ENCODE peak calls at places on chromosome 7, in nine cellular contexts. One of them, this sample, is unnamed.

GRCh38 chr7:137936509-137937201 is 65.2 kb downstream of the CREB3L2 start:
- DNase-seq in small intestine: no peak
- DNase-seq in epithelial cell of esophagus: no peak
- DNase-seq in T-helper 2 cell: no peak
- DNase-seq in foreskin fibroblast: no peak
- DNase-seq in SHP77: no peak
- DNase-seq in heart right ventricle: no peak
- DNase-seq in adipocyte: no peak
- DNase-seq in neural crest cell: no peak
- DNase-seq in this sample: no peak

GRCh38 chr7:98215561-98216495 is 4.6 kb downstream of the BHLHA15 start:
- DNase-seq in small intestine: no peak
- DNase-seq in epithelial cell of esophagus: no peak
- DNase-seq in T-helper 2 cell: no peak
- DNase-seq in foreskin fibroblast: no peak
- DNase-seq in SHP77: peak; percentile 12
- DNase-seq in heart right ventricle: no peak
- DNase-seq in adipocyte: no peak
- DNase-seq in neural crest cell: no peak
- DNase-seq in this sample: no peak

GRCh38 chr7:104980969-104981670 is 32.9 kb upstream of the KMT2E start:
- DNase-seq in small intestine: peak; percentile 59
- DNase-seq in epithelial cell of esophagus: peak; percentile 63
- DNase-seq in T-helper 2 cell: peak; percentile 57
- DNase-seq in foreskin fibroblast: peak; percentile 76
- DNase-seq in SHP77: peak; percentile 45
- DNase-seq in heart right ventricle: no peak
- DNase-seq in adipocyte: peak; percentile 93
- DNase-seq in neural crest cell: no peak
- DNase-seq in this sample: no peak

GRCh38 chr7:83528925-83529423 is 120.0 kb downstream of the SEMA3E start:
- DNase-seq in small intestine: no peak
- DNase-seq in epithelial cell of esophagus: no peak
- DNase-seq in T-helper 2 cell: no peak
- DNase-seq in foreskin fibroblast: no peak
- DNase-seq in SHP77: no peak
- DNase-seq in heart right ventricle: no peak
- DNase-seq in adipocyte: no peak
- DNase-seq in neural crest cell: no peak
- DNase-seq in this sample: no peak

GRCh38 chr7:151070573-151070960 is 10.0 kb downstream of the FASTK start:
- DNase-seq in small intestine: no peak
- DNase-seq in epithelial cell of esophagus: no peak
- DNase-seq in T-helper 2 cell: no peak
- DNase-seq in foreskin fibroblast: no peak
- DNase-seq in SHP77: no peak
- DNase-seq in heart right ventricle: no peak
- DNase-seq in adipocyte: no peak
- DNase-seq in neural crest cell: no peak
- DNase-seq in this sample: no peak

GRCh38 chr7:44971991-44972441 is 6.8 kb downstream of the MYO1G start:
- DNase-seq in small intestine: no peak
- DNase-seq in epithelial cell of esophagus: no peak
- DNase-seq in T-helper 2 cell: no peak
- DNase-seq in foreskin fibroblast: no peak
- DNase-seq in SHP77: peak; percentile 60
- DNase-seq in heart right ventricle: no peak
- DNase-seq in adipocyte: no peak
- DNase-seq in neural crest cell: no peak
- DNase-seq in this sample: no peak

GRCh38 chr7:16409777-16410176 is 11.6 kb downstream of the CRPPA start:
- DNase-seq in small intestine: no peak
- DNase-seq in epithelial cell of esophagus: no peak
- DNase-seq in T-helper 2 cell: no peak
- DNase-seq in foreskin fibroblast: no peak
- DNase-seq in SHP77: no peak
- DNase-seq in heart right ventricle: no peak
- DNase-seq in adipocyte: no peak
- DNase-seq in neural crest cell: no peak
- DNase-seq in this sample: no peak

GRCh38 chr7:8131694-8132605 is 130.0 kb downstream of the ICA1 start:
- DNase-seq in small intestine: peak; percentile 50
- DNase-seq in epithelial cell of esophagus: peak; percentile 17
- DNase-seq in T-helper 2 cell: peak; percentile 79
- DNase-seq in foreskin fibroblast: no peak
- DNase-seq in SHP77: no peak
- DNase-seq in heart right ventricle: no peak
- DNase-seq in adipocyte: no peak
- DNase-seq in neural crest cell: no peak
- DNase-seq in this sample: no peak

GRCh38 chr7:85474234-85474633 is 287.4 kb upstream of the SEMA3D start:
- DNase-seq in small intestine: no peak
- DNase-seq in epithelial cell of esophagus: no peak
- DNase-seq in T-helper 2 cell: no peak
- DNase-seq in foreskin fibroblast: peak; percentile 61
- DNase-seq in SHP77: no peak
- DNase-seq in heart right ventricle: no peak
- DNase-seq in adipocyte: peak; percentile 24
- DNase-seq in neural crest cell: no peak
- DNase-seq in this sample: no peak

GRCh38 chr7:74498996-74499834 is 45.5 kb downstream of the GTF2IRD1 start:
- DNase-seq in small intestine: no peak
- DNase-seq in epithelial cell of esophagus: no peak
- DNase-seq in T-helper 2 cell: no peak
- DNase-seq in foreskin fibroblast: no peak
- DNase-seq in SHP77: no peak
- DNase-seq in heart right ventricle: peak; percentile 29
- DNase-seq in adipocyte: no peak
- DNase-seq in neural crest cell: no peak
- DNase-seq in this sample: no peak

GRCh38 chr7:156516791-156517378 is 123.7 kb upstream of the RNF32 start:
- DNase-seq in small intestine: no peak
- DNase-seq in epithelial cell of esophagus: no peak
- DNase-seq in T-helper 2 cell: no peak
- DNase-seq in foreskin fibroblast: no peak
- DNase-seq in SHP77: no peak
- DNase-seq in heart right ventricle: no peak
- DNase-seq in adipocyte: no peak
- DNase-seq in neural crest cell: no peak
- DNase-seq in this sample: no peak

GRCh38 chr7:31305260-31305659 is 35.3 kb downstream of the NEUROD6 start:
- DNase-seq in small intestine: no peak
- DNase-seq in epithelial cell of esophagus: no peak
- DNase-seq in T-helper 2 cell: no peak
- DNase-seq in foreskin fibroblast: no peak
- DNase-seq in SHP77: no peak
- DNase-seq in heart right ventricle: no peak
- DNase-seq in adipocyte: no peak
- DNase-seq in neural crest cell: no peak
- DNase-seq in this sample: no peak

GRCh38 chr7:47496064-47496665 is 85.7 kb downstream of the TNS3 start:
- DNase-seq in small intestine: no peak
- DNase-seq in epithelial cell of esophagus: no peak
- DNase-seq in T-helper 2 cell: no peak
- DNase-seq in foreskin fibroblast: no peak
- DNase-seq in SHP77: no peak
- DNase-seq in heart right ventricle: no peak
- DNase-seq in adipocyte: no peak
- DNase-seq in neural crest cell: no peak
- DNase-seq in this sample: no peak

GRCh38 chr7:152761116-152761748 is 1.7 kb downstream of the ACTR3B start:
- DNase-seq in small intestine: no peak
- DNase-seq in epithelial cell of esophagus: peak; percentile 60
- DNase-seq in T-helper 2 cell: no peak
- DNase-seq in foreskin fibroblast: peak; percentile 66
- DNase-seq in SHP77: no peak
- DNase-seq in heart right ventricle: no peak
- DNase-seq in adipocyte: peak; percentile 20
- DNase-seq in neural crest cell: no peak
- DNase-seq in this sample: no peak

GRCh38 chr7:74051193-74051592 is 23.2 kb downstream of the ELN start:
- DNase-seq in small intestine: no peak
- DNase-seq in epithelial cell of esophagus: no peak
- DNase-seq in T-helper 2 cell: no peak
- DNase-seq in foreskin fibroblast: no peak
- DNase-seq in SHP77: no peak
- DNase-seq in heart right ventricle: no peak
- DNase-seq in adipocyte: no peak
- DNase-seq in neural crest cell: no peak
- DNase-seq in this sample: no peak

GRCh38 chr7:133645870-133646492 is 393.1 kb downstream of the EXOC4 start:
- DNase-seq in small intestine: no peak
- DNase-seq in epithelial cell of esophagus: peak; percentile 25
- DNase-seq in T-helper 2 cell: no peak
- DNase-seq in foreskin fibroblast: peak; percentile 29
- DNase-seq in SHP77: no peak
- DNase-seq in heart right ventricle: no peak
- DNase-seq in adipocyte: peak; percentile 28
- DNase-seq in neural crest cell: no peak
- DNase-seq in this sample: no peak

GRCh38 chr7:16136896-16137295 is 284.4 kb downstream of the CRPPA start:
- DNase-seq in small intestine: no peak
- DNase-seq in epithelial cell of esophagus: no peak
- DNase-seq in T-helper 2 cell: no peak
- DNase-seq in foreskin fibroblast: peak; percentile 12
- DNase-seq in SHP77: no peak
- DNase-seq in heart right ventricle: no peak
- DNase-seq in adipocyte: peak; percentile 24
- DNase-seq in neural crest cell: no peak
- DNase-seq in this sample: no peak

GRCh38 chr7:155215576-155216325 is 81.9 kb upstream of the INSIG1 start:
- DNase-seq in small intestine: no peak
- DNase-seq in epithelial cell of esophagus: no peak
- DNase-seq in T-helper 2 cell: no peak
- DNase-seq in foreskin fibroblast: no peak
- DNase-seq in SHP77: no peak
- DNase-seq in heart right ventricle: no peak
- DNase-seq in adipocyte: no peak
- DNase-seq in neural crest cell: no peak
- DNase-seq in this sample: no peak

GRCh38 chr7:19713676-19714075 is 4.8 kb upstream of the POLR1F start:
- DNase-seq in small intestine: peak; percentile 23
- DNase-seq in epithelial cell of esophagus: peak; percentile 49
- DNase-seq in T-helper 2 cell: peak; percentile 12
- DNase-seq in foreskin fibroblast: peak; percentile 67
- DNase-seq in SHP77: peak; percentile 31
- DNase-seq in heart right ventricle: no peak
- DNase-seq in adipocyte: peak; percentile 80
- DNase-seq in neural crest cell: peak; percentile 38
- DNase-seq in this sample: peak; percentile 44

GRCh38 chr7:117051808-117052207 is 98.5 kb downstream of the ST7 start:
- DNase-seq in small intestine: no peak
- DNase-seq in epithelial cell of esophagus: no peak
- DNase-seq in T-helper 2 cell: no peak
- DNase-seq in foreskin fibroblast: no peak
- DNase-seq in SHP77: no peak
- DNase-seq in heart right ventricle: no peak
- DNase-seq in adipocyte: no peak
- DNase-seq in neural crest cell: no peak
- DNase-seq in this sample: no peak

GRCh38 chr7:47183896-47184629 is 397.8 kb downstream of the TNS3 start:
- DNase-seq in small intestine: no peak
- DNase-seq in epithelial cell of esophagus: no peak
- DNase-seq in T-helper 2 cell: no peak
- DNase-seq in foreskin fibroblast: no peak
- DNase-seq in SHP77: no peak
- DNase-seq in heart right ventricle: no peak
- DNase-seq in adipocyte: no peak
- DNase-seq in neural crest cell: no peak
- DNase-seq in this sample: no peak

GRCh38 chr7:30926323-30926722 is 14.7 kb downstream of the AQP1 start:
- DNase-seq in small intestine: no peak
- DNase-seq in epithelial cell of esophagus: no peak
- DNase-seq in T-helper 2 cell: no peak
- DNase-seq in foreskin fibroblast: no peak
- DNase-seq in SHP77: no peak
- DNase-seq in heart right ventricle: no peak
- DNase-seq in adipocyte: no peak
- DNase-seq in neural crest cell: no peak
- DNase-seq in this sample: no peak

GRCh38 chr7:39098506-39098905 is 120.8 kb downstream of the POU6F2 start:
- DNase-seq in small intestine: no peak
- DNase-seq in epithelial cell of esophagus: no peak
- DNase-seq in T-helper 2 cell: no peak
- DNase-seq in foreskin fibroblast: no peak
- DNase-seq in SHP77: no peak
- DNase-seq in heart right ventricle: no peak
- DNase-seq in adipocyte: no peak
- DNase-seq in neural crest cell: no peak
- DNase-seq in this sample: no peak

GRCh38 chr7:56033671-56034432 is 17.4 kb downstream of the PSPH start:
- DNase-seq in small intestine: peak; percentile 64
- DNase-seq in epithelial cell of esophagus: peak; percentile 73
- DNase-seq in T-helper 2 cell: peak; percentile 54
- DNase-seq in foreskin fibroblast: peak; percentile 79
- DNase-seq in SHP77: peak; percentile 90
- DNase-seq in heart right ventricle: peak; percentile 32
- DNase-seq in adipocyte: peak; percentile 89
- DNase-seq in neural crest cell: peak; percentile 70
- DNase-seq in this sample: peak; percentile 54

GRCh38 chr7:91875851-91876250 is 4.7 kb downstream of the MTERF1 start:
- DNase-seq in small intestine: no peak
- DNase-seq in epithelial cell of esophagus: peak; percentile 22
- DNase-seq in T-helper 2 cell: no peak
- DNase-seq in foreskin fibroblast: peak; percentile 8
- DNase-seq in SHP77: no peak
- DNase-seq in heart right ventricle: no peak
- DNase-seq in adipocyte: peak; percentile 45
- DNase-seq in neural crest cell: no peak
- DNase-seq in this sample: no peak

GRCh38 chr7:123871998-123872867 is 27.3 kb downstream of the HYAL4 start:
- DNase-seq in small intestine: peak; percentile 72
- DNase-seq in epithelial cell of esophagus: peak; percentile 81
- DNase-seq in T-helper 2 cell: no peak
- DNase-seq in foreskin fibroblast: peak; percentile 48
- DNase-seq in SHP77: peak; percentile 44
- DNase-seq in heart right ventricle: peak; percentile 15
- DNase-seq in adipocyte: peak; percentile 62
- DNase-seq in neural crest cell: peak; percentile 35
- DNase-seq in this sample: peak; percentile 3

GRCh38 chr7:38512704-38513103 is 118.5 kb downstream of the AMPH start:
- DNase-seq in small intestine: no peak
- DNase-seq in epithelial cell of esophagus: peak; percentile 17
- DNase-seq in T-helper 2 cell: no peak
- DNase-seq in foreskin fibroblast: peak; percentile 40
- DNase-seq in SHP77: no peak
- DNase-seq in heart right ventricle: no peak
- DNase-seq in adipocyte: peak; percentile 48
- DNase-seq in neural crest cell: no peak
- DNase-seq in this sample: no peak

GRCh38 chr7:13279854-13280435 is 592.5 kb downstream of the ARL4A start:
- DNase-seq in small intestine: peak; percentile 29
- DNase-seq in epithelial cell of esophagus: peak; percentile 33
- DNase-seq in T-helper 2 cell: no peak
- DNase-seq in foreskin fibroblast: peak; percentile 44
- DNase-seq in SHP77: peak; percentile 60
- DNase-seq in heart right ventricle: no peak
- DNase-seq in adipocyte: peak; percentile 82
- DNase-seq in neural crest cell: no peak
- DNase-seq in this sample: no peak

GRCh38 chr7:135257790-135258189 is 24.2 kb downstream of the STRA8 start:
- DNase-seq in small intestine: no peak
- DNase-seq in epithelial cell of esophagus: no peak
- DNase-seq in T-helper 2 cell: no peak
- DNase-seq in foreskin fibroblast: no peak
- DNase-seq in SHP77: no peak
- DNase-seq in heart right ventricle: no peak
- DNase-seq in adipocyte: no peak
- DNase-seq in neural crest cell: no peak
- DNase-seq in this sample: no peak

GRCh38 chr7:103338864-103339263 is 5.7 kb downstream of the DNAJC2 start:
- DNase-seq in small intestine: no peak
- DNase-seq in epithelial cell of esophagus: no peak
- DNase-seq in T-helper 2 cell: no peak
- DNase-seq in foreskin fibroblast: no peak
- DNase-seq in SHP77: no peak
- DNase-seq in heart right ventricle: no peak
- DNase-seq in adipocyte: no peak
- DNase-seq in neural crest cell: no peak
- DNase-seq in this sample: no peak

GRCh38 chr7:80634505-80634904 is 3.9 kb upstream of the CD36 start:
- DNase-seq in small intestine: no peak
- DNase-seq in epithelial cell of esophagus: peak; percentile 91
- DNase-seq in T-helper 2 cell: no peak
- DNase-seq in foreskin fibroblast: peak; percentile 89
- DNase-seq in SHP77: no peak
- DNase-seq in heart right ventricle: no peak
- DNase-seq in adipocyte: peak; percentile 92
- DNase-seq in neural crest cell: no peak
- DNase-seq in this sample: no peak